ENCODE peak calls at places on chromosomes 13 and 19, in four cellular contexts. One of them, this sample, is unnamed.

GRCh38 chr13:31055589-31055988 is 106.1 kb downstream of the HSPH1 start:
- DNase-seq in AG04450: no peak
- DNase-seq in fibroblast of the aortic adventitia: no peak
- DNase-seq in GM12878: no peak
- DNase-seq in this sample: no peak

GRCh38 chr13:50131998-50132936 is 117.0 kb downstream of the KCNRG start:
- DNase-seq in AG04450: no peak
- DNase-seq in fibroblast of the aortic adventitia: no peak
- DNase-seq in GM12878: no peak
- DNase-seq in this sample: no peak

GRCh38 chr13:98222081-98222554 is 45.0 kb upstream of the RNF113B start:
- DNase-seq in AG04450: no peak
- DNase-seq in fibroblast of the aortic adventitia: peak; percentile 54
- DNase-seq in GM12878: no peak
- DNase-seq in this sample: no peak

GRCh38 chr19:11203194-11204075 is 6.1 kb upstream of the KANK2 start:
- DNase-seq in AG04450: peak; percentile 30
- DNase-seq in fibroblast of the aortic adventitia: peak; percentile 91
- DNase-seq in GM12878: no peak
- DNase-seq in this sample: peak; percentile 80

GRCh38 chr13:93066187-93066586 is 160.4 kb upstream of the GPC6 start:
- DNase-seq in AG04450: peak; percentile 45
- DNase-seq in fibroblast of the aortic adventitia: peak; percentile 85
- DNase-seq in GM12878: no peak
- DNase-seq in this sample: no peak

GRCh38 chr13:47310376-47310775 is 413.5 kb upstream of the HTR2A start:
- DNase-seq in AG04450: no peak
- DNase-seq in fibroblast of the aortic adventitia: no peak
- DNase-seq in GM12878: no peak
- DNase-seq in this sample: no peak

GRCh38 chr19:47848425-47848824 is 10.6 kb upstream of the TPRX2 start:
- DNase-seq in AG04450: no peak
- DNase-seq in fibroblast of the aortic adventitia: no peak
- DNase-seq in GM12878: no peak
- DNase-seq in this sample: no peak

GRCh38 chr19:14405758-14406644 is 13.1 kb downstream of the DDX39A start:
- DNase-seq in AG04450: no peak
- DNase-seq in fibroblast of the aortic adventitia: peak; percentile 75
- DNase-seq in GM12878: peak; percentile 48
- DNase-seq in this sample: peak; percentile 98

GRCh38 chr13:100235311-100235901 is 146.5 kb downstream of the PCCA start:
- DNase-seq in AG04450: no peak
- DNase-seq in fibroblast of the aortic adventitia: peak; percentile 74
- DNase-seq in GM12878: no peak
- DNase-seq in this sample: peak; percentile 52

GRCh38 chr13:102286326-102286725 is 115.5 kb downstream of the FGF14 start:
- DNase-seq in AG04450: peak; percentile 74
- DNase-seq in fibroblast of the aortic adventitia: peak; percentile 76
- DNase-seq in GM12878: no peak
- DNase-seq in this sample: no peak

GRCh38 chr19:2543463-2544442 is 67.8 kb downstream of the GADD45B start:
- DNase-seq in AG04450: peak; percentile 93
- DNase-seq in fibroblast of the aortic adventitia: peak; percentile 96
- DNase-seq in GM12878: no peak
- DNase-seq in this sample: peak; percentile 76
- TF ChIP-seq CTCF in AG04450: peak; percentile 38
- TF ChIP-seq CTCF in fibroblast of the aortic adventitia: peak; percentile 45
- TF ChIP-seq CTCF in GM12878: no peak
- TF ChIP-seq CTCF in this sample: no peak

DNA sequence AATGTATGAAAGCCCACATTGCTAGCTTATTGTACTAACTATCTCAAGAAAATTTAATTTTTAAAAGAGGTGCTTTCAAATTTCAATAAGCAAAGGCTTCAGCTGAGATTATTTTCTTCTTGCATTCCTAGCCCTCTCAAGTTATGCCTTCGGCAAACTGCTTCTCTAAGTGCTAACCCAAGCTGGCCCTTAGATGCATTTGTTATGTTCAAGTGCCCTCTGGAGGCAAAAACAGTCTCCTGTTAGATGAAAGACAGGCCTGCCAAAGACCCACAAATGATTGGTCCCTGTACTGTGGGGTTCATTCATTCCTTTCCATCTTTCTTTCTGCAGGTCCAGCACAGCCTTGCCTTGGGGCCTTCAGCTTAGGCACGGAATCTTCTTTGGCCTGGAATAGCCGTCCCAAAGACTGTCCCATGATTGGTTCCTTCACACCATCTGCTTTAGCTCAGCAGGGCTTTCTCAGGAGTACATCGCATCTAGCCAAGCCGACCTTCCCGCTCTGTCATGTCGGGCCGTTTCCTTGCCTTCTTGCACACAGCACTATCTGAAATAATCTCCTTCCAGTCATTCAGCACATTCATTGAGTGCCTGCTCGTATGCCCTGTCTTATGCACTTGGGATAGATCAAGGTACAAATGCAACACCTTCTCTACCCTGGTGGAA is 26.4 kb upstream of the TPTE2 start:
- DNase-seq in AG04450: no peak
- DNase-seq in fibroblast of the aortic adventitia: peak; percentile 52
- DNase-seq in GM12878: no peak
- DNase-seq in this sample: peak; percentile 46
- TF ChIP-seq CTCF in AG04450: peak; percentile 54
- TF ChIP-seq CTCF in fibroblast of the aortic adventitia: peak; percentile 31
- TF ChIP-seq CTCF in GM12878: peak; percentile 64
- TF ChIP-seq CTCF in this sample: peak; percentile 51

DNA sequence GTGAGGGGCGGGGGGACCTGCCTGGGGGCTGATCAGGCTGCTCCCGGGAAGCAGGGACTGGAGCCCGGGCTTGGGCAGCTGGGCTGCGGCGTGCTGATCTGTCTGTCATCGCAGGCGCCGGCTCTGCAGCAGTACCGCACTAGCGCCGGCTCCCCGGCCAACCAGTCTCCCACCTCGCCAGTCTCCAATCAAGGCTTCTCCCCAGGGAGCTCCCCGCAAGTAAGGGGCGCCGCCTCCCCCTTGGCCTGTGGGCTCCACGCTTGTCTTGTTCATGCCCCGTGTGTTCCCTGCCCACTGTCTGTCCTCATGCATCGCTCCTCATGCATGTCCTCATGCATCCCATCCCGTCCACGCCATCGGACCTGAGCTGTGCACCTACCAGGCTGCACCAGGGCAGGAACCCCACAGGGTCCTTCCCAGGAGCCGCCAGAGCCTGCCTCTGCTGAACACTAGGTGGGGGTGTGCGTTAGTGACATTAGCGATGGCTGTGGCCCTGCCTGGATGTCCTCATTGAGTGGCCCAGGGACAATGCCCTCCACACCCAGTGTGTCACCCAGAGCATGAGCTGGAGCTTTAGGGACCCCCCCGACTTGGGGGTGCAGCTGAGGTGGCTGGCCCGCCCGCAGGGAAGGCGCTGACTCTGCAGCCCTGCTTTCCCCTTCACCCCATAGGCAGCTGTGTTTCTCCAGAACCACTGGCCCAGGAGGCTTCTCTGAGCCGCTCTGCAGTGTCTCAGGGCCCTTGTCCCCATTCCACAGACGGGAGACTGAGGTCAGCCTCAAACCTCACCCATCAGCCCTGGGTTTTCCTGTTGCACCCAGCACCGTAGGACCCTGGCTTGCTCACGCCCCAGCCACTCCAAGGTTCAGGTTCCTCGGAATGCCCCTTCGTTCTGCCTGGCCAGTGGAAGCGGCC is 19.5 kb downstream of the COMP start:
- DNase-seq in AG04450: no peak
- DNase-seq in fibroblast of the aortic adventitia: no peak
- DNase-seq in GM12878: no peak
- DNase-seq in this sample: peak; percentile 62
- TF ChIP-seq CTCF in AG04450: peak; percentile 31
- TF ChIP-seq CTCF in fibroblast of the aortic adventitia: no peak
- TF ChIP-seq CTCF in GM12878: peak; percentile 38
- TF ChIP-seq CTCF in this sample: no peak

DNA sequence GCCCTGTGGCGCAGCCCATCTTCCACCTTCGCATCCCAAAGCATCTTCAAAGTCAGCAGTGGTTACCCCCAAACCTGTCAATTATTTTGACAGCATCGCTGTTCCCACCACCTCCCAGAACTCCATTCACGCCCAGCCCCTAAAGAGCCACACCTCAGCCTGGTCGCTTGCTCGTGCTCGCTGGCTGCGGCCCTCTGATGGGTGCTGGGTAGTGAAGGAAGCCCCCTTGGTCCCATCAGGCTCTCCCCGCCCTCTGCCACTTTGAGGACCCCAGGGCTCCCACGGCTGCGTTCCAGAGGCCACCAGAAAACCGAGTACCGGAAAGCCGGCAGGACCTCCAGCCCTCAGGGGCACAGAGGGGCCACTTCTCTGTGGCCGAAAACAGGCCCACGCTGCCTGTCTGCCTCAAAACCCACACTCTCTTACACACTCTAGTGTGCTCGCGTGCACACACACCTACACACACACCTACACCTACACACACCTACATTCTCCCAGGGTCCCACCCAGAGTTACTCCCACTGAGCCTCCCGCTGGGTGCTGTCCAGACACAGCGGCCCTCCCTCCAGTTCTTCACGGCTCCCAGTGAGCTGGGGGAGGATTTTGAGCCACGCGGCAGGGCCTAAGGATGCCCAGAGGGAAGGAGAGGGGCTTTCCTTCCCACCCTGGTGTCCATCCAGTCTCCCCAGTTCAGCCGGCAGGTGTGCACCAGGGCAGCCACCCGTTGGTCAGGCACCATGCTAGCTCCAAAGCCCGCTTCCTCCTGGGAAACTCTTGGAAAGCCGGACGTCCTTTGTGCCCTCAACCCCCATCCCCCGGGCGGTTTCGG is 1.9 kb downstream of the VSTM2B start:
- DNase-seq in AG04450: no peak
- DNase-seq in fibroblast of the aortic adventitia: no peak
- DNase-seq in GM12878: no peak
- DNase-seq in this sample: no peak
- TF ChIP-seq CTCF in AG04450: no peak
- TF ChIP-seq CTCF in fibroblast of the aortic adventitia: no peak
- TF ChIP-seq CTCF in GM12878: no peak
- TF ChIP-seq CTCF in this sample: peak; percentile 15

DNA sequence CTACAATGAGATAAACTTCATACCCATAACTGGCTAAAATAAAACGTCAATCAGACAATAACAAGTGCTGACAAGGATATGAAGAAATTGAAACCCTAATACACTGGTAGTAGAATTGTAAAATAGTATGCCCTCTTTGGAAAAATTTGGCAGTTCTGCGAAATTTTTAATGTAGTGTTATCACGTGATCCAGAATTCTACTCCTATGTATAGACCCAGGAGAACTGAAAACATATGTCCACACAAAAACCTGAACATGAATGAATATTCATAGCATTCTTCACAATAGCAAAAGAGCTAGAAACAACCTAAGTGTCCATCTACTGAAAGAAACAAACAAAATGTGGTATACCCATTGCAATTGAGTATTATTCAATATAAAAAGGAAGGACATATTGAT is 14.2 kb upstream of the MYO16 start:
- DNase-seq in AG04450: no peak
- DNase-seq in fibroblast of the aortic adventitia: no peak
- DNase-seq in GM12878: no peak
- DNase-seq in this sample: no peak
- TF ChIP-seq CTCF in AG04450: no peak
- TF ChIP-seq CTCF in fibroblast of the aortic adventitia: no peak
- TF ChIP-seq CTCF in GM12878: no peak
- TF ChIP-seq CTCF in this sample: no peak

DNA sequence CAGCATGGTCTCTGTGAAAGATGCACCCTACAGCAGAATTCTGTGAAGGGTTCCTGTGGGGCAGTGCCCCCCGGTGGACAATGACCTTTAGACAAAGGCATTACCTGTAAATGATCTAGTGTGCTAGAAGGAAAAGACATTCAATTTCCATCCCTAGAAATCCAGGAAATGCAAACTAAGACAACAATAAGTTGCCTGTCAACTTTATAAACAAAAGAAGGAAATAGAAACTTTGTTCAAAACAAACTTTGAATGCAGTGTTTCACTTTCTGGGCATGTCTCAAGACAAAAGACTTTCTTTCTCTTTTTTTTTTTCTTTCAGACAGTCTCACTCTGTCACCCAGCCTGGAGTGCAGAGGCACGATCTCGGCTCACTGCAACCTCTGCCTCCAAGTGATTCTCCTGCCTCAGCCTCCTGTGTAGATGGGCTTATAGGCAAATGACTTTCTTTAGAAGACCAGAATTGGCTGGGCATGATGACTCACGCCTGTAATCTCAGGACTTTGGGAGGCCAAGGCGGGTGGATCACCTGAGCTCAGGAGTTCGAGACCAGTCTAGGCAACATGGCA is 15.5 kb downstream of the TEX101 start:
- DNase-seq in AG04450: no peak
- DNase-seq in fibroblast of the aortic adventitia: peak; percentile 18
- DNase-seq in GM12878: no peak
- DNase-seq in this sample: no peak
- TF ChIP-seq CTCF in AG04450: no peak
- TF ChIP-seq CTCF in fibroblast of the aortic adventitia: peak; percentile 14
- TF ChIP-seq CTCF in GM12878: no peak
- TF ChIP-seq CTCF in this sample: peak; percentile 13

DNA sequence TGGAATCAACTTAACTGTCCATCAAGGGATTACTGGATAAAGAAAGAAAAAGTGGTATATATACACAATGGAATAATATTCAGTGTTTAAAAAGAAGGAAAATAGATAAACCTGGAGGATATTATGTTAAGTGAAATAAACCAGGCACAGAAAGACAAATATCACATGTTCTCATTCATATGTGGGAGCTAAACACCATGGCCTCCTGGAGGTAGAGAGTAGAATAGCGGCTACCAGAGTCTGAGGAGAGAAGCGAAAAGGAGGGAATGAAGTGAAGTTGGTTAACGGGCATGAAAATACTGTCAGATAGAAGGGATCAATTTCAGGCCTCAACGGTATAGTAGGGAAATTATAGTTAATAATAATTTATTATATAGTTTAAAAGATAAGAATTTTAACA is 147.5 kb upstream of the OBI1 start:
- DNase-seq in AG04450: no peak
- DNase-seq in fibroblast of the aortic adventitia: no peak
- DNase-seq in GM12878: no peak
- DNase-seq in this sample: no peak
- TF ChIP-seq CTCF in AG04450: peak; percentile 57
- TF ChIP-seq CTCF in fibroblast of the aortic adventitia: peak; percentile 44
- TF ChIP-seq CTCF in GM12878: peak; percentile 49
- TF ChIP-seq CTCF in this sample: peak; percentile 19